ENCODE peak calls at places on chromosomes 12 and 14, in seven cellular contexts. One of them, this sample, is unnamed.

GRCh38 chr12:3330976-3331375 is 160.0 kb upstream of the PRMT8 start:
- DNase-seq in A549: no peak
- DNase-seq in HepG2: no peak
- DNase-seq in K562: no peak
- DNase-seq in HCT116: no peak
- DNase-seq in endothelial cell of umbilical vein: no peak
- DNase-seq in H1: no peak
- DNase-seq in this sample: no peak

GRCh38 chr14:57486767-57487379 is 6.8 kb downstream of the CCDC198 start:
- DNase-seq in A549: peak; percentile 54
- DNase-seq in HepG2: peak; percentile 41
- DNase-seq in K562: peak; percentile 8
- DNase-seq in HCT116: peak; percentile 18
- DNase-seq in endothelial cell of umbilical vein: peak; percentile 30
- DNase-seq in H1: no peak
- DNase-seq in this sample: peak; percentile 44

GRCh38 chr14:64147126-64147790 is 146.9 kb downstream of the ESR2 start:
- DNase-seq in A549: no peak
- DNase-seq in HepG2: no peak
- DNase-seq in K562: no peak
- DNase-seq in HCT116: no peak
- DNase-seq in endothelial cell of umbilical vein: peak; percentile 89
- DNase-seq in H1: no peak
- DNase-seq in this sample: no peak

GRCh38 chr12:107131832-107132616 is 38.7 kb upstream of the CRY1 start:
- DNase-seq in A549: peak; percentile 72
- DNase-seq in HepG2: peak; percentile 49
- DNase-seq in K562: peak; percentile 51
- DNase-seq in HCT116: peak; percentile 44
- DNase-seq in endothelial cell of umbilical vein: peak; percentile 65
- DNase-seq in H1: peak; percentile 7
- DNase-seq in this sample: peak; percentile 63

GRCh38 chr12:67853204-67853603 is 136.0 kb upstream of the IFNG-AS1 start:
- DNase-seq in A549: no peak
- DNase-seq in HepG2: no peak
- DNase-seq in K562: no peak
- DNase-seq in HCT116: no peak
- DNase-seq in endothelial cell of umbilical vein: no peak
- DNase-seq in H1: no peak
- DNase-seq in this sample: no peak

GRCh38 chr12:50185975-50186663 is 18.9 kb upstream of the CERS5 start:
- DNase-seq in A549: no peak
- DNase-seq in HepG2: no peak
- DNase-seq in K562: no peak
- DNase-seq in HCT116: no peak
- DNase-seq in endothelial cell of umbilical vein: peak; percentile 92
- DNase-seq in H1: no peak
- DNase-seq in this sample: no peak

GRCh38 chr12:129673807-129674206 is 230.0 kb downstream of the TMEM132D start:
- DNase-seq in A549: no peak
- DNase-seq in HepG2: no peak
- DNase-seq in K562: no peak
- DNase-seq in HCT116: no peak
- DNase-seq in endothelial cell of umbilical vein: no peak
- DNase-seq in H1: no peak
- DNase-seq in this sample: no peak

GRCh38 chr12:121239335-121239678 is 29.4 kb downstream of the P2RX4 start:
- DNase-seq in A549: no peak
- DNase-seq in HepG2: no peak
- DNase-seq in K562: no peak
- DNase-seq in HCT116: no peak
- DNase-seq in endothelial cell of umbilical vein: no peak
- DNase-seq in H1: no peak
- DNase-seq in this sample: peak; percentile 94

GRCh38 chr14:61700104-61700886 is 5.0 kb downstream of the HIF1A start:
- DNase-seq in A549: no peak
- DNase-seq in HepG2: no peak
- DNase-seq in K562: no peak
- DNase-seq in HCT116: no peak
- DNase-seq in endothelial cell of umbilical vein: peak; percentile 28
- DNase-seq in H1: no peak
- DNase-seq in this sample: no peak

GRCh38 chr12:6843118-6843902 is 2.6 kb downstream of the GNB3 start:
- DNase-seq in A549: no peak
- DNase-seq in HepG2: no peak
- DNase-seq in K562: peak; percentile 60
- DNase-seq in HCT116: no peak
- DNase-seq in endothelial cell of umbilical vein: no peak
- DNase-seq in H1: no peak
- DNase-seq in this sample: peak; percentile 71

GRCh38 chr12:56120158-56120846 is 2.2 kb downstream of the ZC3H10 start:
- DNase-seq in A549: no peak
- DNase-seq in HepG2: no peak
- DNase-seq in K562: peak; percentile 48
- DNase-seq in HCT116: no peak
- DNase-seq in endothelial cell of umbilical vein: no peak
- DNase-seq in H1: no peak
- DNase-seq in this sample: no peak

GRCh38 chr14:75636100-75636692 is 24.5 kb downstream of the ERG28 start:
- DNase-seq in A549: no peak
- DNase-seq in HepG2: no peak
- DNase-seq in K562: no peak
- DNase-seq in HCT116: no peak
- DNase-seq in endothelial cell of umbilical vein: no peak
- DNase-seq in H1: no peak
- DNase-seq in this sample: no peak

GRCh38 chr14:92704036-92704804 is 44.2 kb downstream of the LGMN start:
- DNase-seq in A549: no peak
- DNase-seq in HepG2: no peak
- DNase-seq in K562: no peak
- DNase-seq in HCT116: no peak
- DNase-seq in endothelial cell of umbilical vein: no peak
- DNase-seq in H1: no peak
- DNase-seq in this sample: peak; percentile 66

GRCh38 chr14:102668291-102668873 is 75.9 kb downstream of the RCOR1 start:
- DNase-seq in A549: no peak
- DNase-seq in HepG2: no peak
- DNase-seq in K562: no peak
- DNase-seq in HCT116: no peak
- DNase-seq in endothelial cell of umbilical vein: no peak
- DNase-seq in H1: no peak
- DNase-seq in this sample: no peak

GRCh38 chr12:91182664-91183455 is at the start of gene DCN:
- DNase-seq in A549: no peak
- DNase-seq in HepG2: no peak
- DNase-seq in K562: no peak
- DNase-seq in HCT116: no peak
- DNase-seq in endothelial cell of umbilical vein: no peak
- DNase-seq in H1: no peak
- DNase-seq in this sample: no peak

GRCh38 chr12:42979746-42980145 is 390.2 kb upstream of the PRICKLE1 start:
- DNase-seq in A549: no peak
- DNase-seq in HepG2: no peak
- DNase-seq in K562: no peak
- DNase-seq in HCT116: no peak
- DNase-seq in endothelial cell of umbilical vein: no peak
- DNase-seq in H1: no peak
- DNase-seq in this sample: no peak

GRCh38 chr12:1528791-1529190 is 65.6 kb downstream of the FBXL14 start:
- DNase-seq in A549: no peak
- DNase-seq in HepG2: no peak
- DNase-seq in K562: no peak
- DNase-seq in HCT116: no peak
- DNase-seq in endothelial cell of umbilical vein: no peak
- DNase-seq in H1: no peak
- DNase-seq in this sample: no peak
- TF ChIP-seq POLR2A in A549: no peak
- TF ChIP-seq POLR2A in HepG2: no peak
- TF ChIP-seq POLR2A in K562: no peak
- TF ChIP-seq POLR2A in HCT116: no peak
- TF ChIP-seq POLR2A in endothelial cell of umbilical vein: no peak
- TF ChIP-seq POLR2A in H1: no peak
- TF ChIP-seq POLR2A in this sample: no peak

GRCh38 chr12:112121780-112122565 is 3.4 kb upstream of the TRAFD1 start:
- DNase-seq in A549: peak; percentile 79
- DNase-seq in HepG2: no peak
- DNase-seq in K562: no peak
- DNase-seq in HCT116: peak; percentile 26
- DNase-seq in endothelial cell of umbilical vein: no peak
- DNase-seq in H1: no peak
- DNase-seq in this sample: no peak
- TF ChIP-seq MAX in A549: no peak
- TF ChIP-seq MAX in HepG2: no peak
- TF ChIP-seq MAX in K562: no peak
- TF ChIP-seq MAX in HCT116: no peak
- TF ChIP-seq MAX in endothelial cell of umbilical vein: no peak
- TF ChIP-seq MAX in H1: no peak
- TF ChIP-seq MAX in this sample: no peak

DNA sequence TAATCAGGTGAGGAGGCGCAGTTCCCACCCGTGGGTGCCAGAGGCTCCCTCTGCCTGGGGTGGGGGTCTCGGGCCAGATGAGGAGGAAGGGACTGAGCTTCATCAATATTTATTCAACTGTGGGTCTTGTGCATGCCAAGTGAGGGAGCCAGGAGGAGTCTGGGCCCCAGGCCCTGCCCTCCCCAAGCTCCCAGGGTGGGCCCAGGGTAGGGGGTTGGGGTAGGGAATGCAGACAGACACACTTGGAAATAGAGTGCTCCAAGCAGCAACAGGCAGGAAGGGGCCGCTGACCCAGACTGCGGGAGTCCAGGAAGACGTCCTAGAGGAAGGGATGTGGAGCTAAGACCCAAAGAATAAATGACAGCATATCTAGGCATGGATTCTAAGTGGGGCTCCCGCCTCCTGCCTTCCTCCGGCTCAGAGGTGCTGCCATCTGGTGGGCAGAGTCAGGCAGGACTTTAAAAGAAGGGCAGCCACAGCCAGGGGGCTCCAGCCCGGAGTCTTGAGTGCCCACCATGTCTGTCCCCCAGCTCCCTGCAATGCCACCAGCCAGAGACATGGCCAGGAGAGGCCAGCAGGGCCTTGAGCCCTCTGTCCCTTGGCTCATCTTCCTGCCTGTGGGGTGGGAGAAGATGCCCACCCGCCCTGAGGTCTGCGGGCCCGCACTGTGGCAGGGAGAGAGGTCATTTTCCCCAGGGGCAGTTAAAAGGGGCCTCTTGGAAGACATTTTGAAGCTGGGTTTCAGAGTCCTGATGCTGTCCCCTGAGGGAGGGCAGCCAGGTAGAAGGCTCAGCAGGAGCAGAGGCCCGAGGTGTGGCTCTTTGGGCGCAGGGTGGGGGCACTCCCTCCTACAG is 70.1 kb downstream of the PHETA1 start:
- DNase-seq in A549: peak; percentile 64
- DNase-seq in HepG2: peak; percentile 41
- DNase-seq in K562: peak; percentile 73
- DNase-seq in HCT116: peak; percentile 33
- DNase-seq in endothelial cell of umbilical vein: peak; percentile 41
- DNase-seq in H1: peak; percentile 41
- DNase-seq in this sample: peak; percentile 75
- TF ChIP-seq POLR2A in A549: no peak
- TF ChIP-seq POLR2A in HepG2: no peak
- TF ChIP-seq POLR2A in K562: no peak
- TF ChIP-seq POLR2A in HCT116: no peak
- TF ChIP-seq POLR2A in endothelial cell of umbilical vein: no peak
- TF ChIP-seq POLR2A in H1: no peak
- TF ChIP-seq POLR2A in this sample: no peak

DNA sequence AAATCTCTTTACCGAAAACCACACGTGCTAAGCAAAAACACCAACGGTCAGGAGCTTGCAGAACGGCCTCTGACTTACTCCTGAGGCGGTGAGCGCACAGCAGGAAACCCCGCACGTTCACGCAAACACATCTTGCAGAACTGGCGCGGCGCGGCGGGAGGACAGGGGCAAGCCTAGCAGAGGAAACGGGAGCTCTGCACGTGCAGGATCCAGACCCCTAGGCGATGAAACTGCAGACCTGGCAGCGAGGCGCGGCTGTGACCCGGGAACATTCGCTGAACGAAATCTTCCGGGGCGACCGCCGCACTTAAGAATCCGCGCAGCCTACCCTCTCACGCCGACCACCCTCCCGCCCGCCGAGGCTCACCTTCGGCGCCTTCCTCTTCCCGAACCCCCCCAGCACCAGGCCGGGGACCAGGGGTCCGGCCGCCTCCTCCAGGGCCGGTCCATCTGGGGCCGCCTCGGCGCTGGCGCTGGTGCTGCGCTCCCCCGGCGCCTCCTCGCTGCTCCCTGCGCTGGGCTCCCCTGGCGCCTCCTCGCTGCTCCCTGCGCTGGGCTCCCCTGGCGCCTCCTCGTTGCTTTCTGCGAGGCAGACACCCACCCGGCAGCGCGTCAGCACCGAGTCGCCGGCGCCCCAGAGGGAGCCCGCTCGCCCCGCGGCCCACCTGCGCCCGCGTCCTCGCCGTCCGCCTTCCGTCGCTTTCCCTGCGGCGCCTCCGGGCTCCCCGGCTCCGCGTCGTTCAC is 619 bp downstream of the DDX51 start:
- DNase-seq in A549: no peak
- DNase-seq in HepG2: no peak
- DNase-seq in K562: no peak
- DNase-seq in HCT116: no peak
- DNase-seq in endothelial cell of umbilical vein: no peak
- DNase-seq in H1: no peak
- DNase-seq in this sample: peak; percentile 61
- TF ChIP-seq MAX in A549: no peak
- TF ChIP-seq MAX in HepG2: no peak
- TF ChIP-seq MAX in K562: no peak
- TF ChIP-seq MAX in HCT116: no peak
- TF ChIP-seq MAX in endothelial cell of umbilical vein: no peak
- TF ChIP-seq MAX in H1: no peak
- TF ChIP-seq MAX in this sample: no peak

DNA sequence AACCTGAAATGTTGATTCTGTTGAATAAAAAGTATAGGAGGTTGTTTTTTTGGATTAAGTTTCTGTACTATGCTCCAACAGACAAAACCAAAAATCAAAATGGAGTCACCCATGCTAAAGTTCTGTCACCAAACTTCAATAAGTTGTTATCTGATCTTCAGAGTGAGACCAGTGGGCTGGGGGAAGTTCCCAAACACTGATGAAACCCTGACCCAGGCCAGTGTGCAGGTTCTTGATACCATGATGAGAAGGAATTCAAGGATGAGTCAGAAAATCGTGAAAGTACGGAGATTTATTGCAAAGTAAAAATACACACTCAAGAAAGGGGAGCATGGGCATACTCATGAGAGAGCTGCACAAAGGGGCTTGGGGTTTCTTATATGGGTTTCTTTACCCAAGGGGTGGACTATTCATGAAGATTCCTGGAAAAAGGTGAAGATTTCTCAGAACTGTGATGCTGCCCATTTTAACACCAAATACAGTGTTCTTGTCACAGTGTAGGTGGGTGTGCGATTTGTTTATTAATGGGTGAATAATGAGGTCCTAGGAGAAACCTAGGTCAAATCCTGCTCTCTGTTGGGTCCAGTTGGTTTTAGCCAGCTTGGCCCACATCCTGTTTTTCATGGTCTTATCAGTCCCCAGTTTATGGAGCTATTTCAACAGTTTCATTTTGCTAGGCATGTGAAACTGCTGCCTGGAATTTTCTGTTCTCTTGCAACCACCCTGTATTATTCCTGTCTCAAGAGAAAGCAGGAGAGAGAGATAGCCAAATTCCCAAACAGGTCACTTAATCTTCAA is 27.5 kb upstream of the DENND5B start:
- DNase-seq in A549: no peak
- DNase-seq in HepG2: no peak
- DNase-seq in K562: no peak
- DNase-seq in HCT116: no peak
- DNase-seq in endothelial cell of umbilical vein: peak; percentile 48
- DNase-seq in H1: no peak
- DNase-seq in this sample: no peak
- TF ChIP-seq POLR2A in A549: no peak
- TF ChIP-seq POLR2A in HepG2: no peak
- TF ChIP-seq POLR2A in K562: no peak
- TF ChIP-seq POLR2A in HCT116: no peak
- TF ChIP-seq POLR2A in endothelial cell of umbilical vein: no peak
- TF ChIP-seq POLR2A in H1: no peak
- TF ChIP-seq POLR2A in this sample: no peak